ENCODE peak calls at places on chromosomes 6 and 20, in seven cellular contexts. U, P, J, Y, T, M and O are unnamed samples.
A peak's percentile ranks its signal among the peaks of the same experiment; 100 is the strongest.

GRCh38 chr20:32238483-32239425 is 31.1 kb downstream of the POFUT1 start:
- DNase-seq in J (no peak), P (no peak), U (peak; percentile 18), Y (no peak), M (no peak), T (no peak), O (no peak)

GRCh38 chr6:160926281-160927276 is 65.0 kb upstream of the MAP3K4 start:
- DNase-seq in M (peak; percentile 35), U (no peak), J (no peak), Y (no peak), T (no peak), P (no peak), O (no peak)

GRCh38 chr6:31908791-31909190 is 6.9 kb upstream of the ZBTB12 start:
- DNase-seq in Y (no peak), J (peak; percentile 90), P (peak; percentile 76), M (peak; percentile 58), T (no peak), U (no peak), O (no peak)

GRCh38 chr6:81326856-81327561 is 425.5 kb downstream of the TENT5A start:
- DNase-seq in T (no peak), M (no peak), J (peak; percentile 4), P (no peak), Y (no peak), U (no peak), O (no peak)

GRCh38 chr6:1379026-1379809 is 10.2 kb upstream of the FOXF2 start:
- DNase-seq in Y (peak; percentile 35), P (no peak), J (no peak), M (no peak), U (no peak), T (no peak), O (no peak)

GRCh38 chr6:28695671-28696537 is 170.2 kb downstream of the GPX5 start:
- DNase-seq in T (no peak), M (no peak), P (no peak), Y (no peak), U (no peak), J (peak; percentile 41), O (no peak)

GRCh38 chr6:32069460-32069859 is 31.2 kb downstream of the CYP21A2 start:
- DNase-seq in Y (no peak), P (no peak), T (no peak), U (no peak), J (no peak), M (no peak), O (no peak)

GRCh38 chr6:90168693-90169131 is 127.9 kb downstream of the BACH2 start:
- DNase-seq in P (peak; percentile 54), J (peak; percentile 79), M (peak; percentile 59), Y (no peak), U (no peak), T (no peak), O (no peak)

GRCh38 chr6:52925919-52926792 is 16.7 kb upstream of the GSTA3 start:
- DNase-seq in J (no peak), U (no peak), Y (no peak), T (no peak), M (no peak), P (peak; percentile 20), O (no peak)

GRCh38 chr6:52933778-52934177 is 24.3 kb upstream of the GSTA3 start:
- DNase-seq in P (no peak), J (no peak), U (no peak), M (no peak), Y (no peak), T (no peak), O (no peak)

GRCh38 chr6:52931351-52931750 is 21.9 kb upstream of the GSTA3 start:
- DNase-seq in M (peak; percentile 64), T (no peak), P (no peak), Y (no peak), U (no peak), J (no peak), O (no peak)

GRCh38 chr6:52925042-52925441 is 15.5 kb upstream of the GSTA3 start:
- DNase-seq in P (no peak), U (no peak), T (no peak), J (no peak), Y (no peak), M (peak; percentile 28), O (no peak)

DNA sequence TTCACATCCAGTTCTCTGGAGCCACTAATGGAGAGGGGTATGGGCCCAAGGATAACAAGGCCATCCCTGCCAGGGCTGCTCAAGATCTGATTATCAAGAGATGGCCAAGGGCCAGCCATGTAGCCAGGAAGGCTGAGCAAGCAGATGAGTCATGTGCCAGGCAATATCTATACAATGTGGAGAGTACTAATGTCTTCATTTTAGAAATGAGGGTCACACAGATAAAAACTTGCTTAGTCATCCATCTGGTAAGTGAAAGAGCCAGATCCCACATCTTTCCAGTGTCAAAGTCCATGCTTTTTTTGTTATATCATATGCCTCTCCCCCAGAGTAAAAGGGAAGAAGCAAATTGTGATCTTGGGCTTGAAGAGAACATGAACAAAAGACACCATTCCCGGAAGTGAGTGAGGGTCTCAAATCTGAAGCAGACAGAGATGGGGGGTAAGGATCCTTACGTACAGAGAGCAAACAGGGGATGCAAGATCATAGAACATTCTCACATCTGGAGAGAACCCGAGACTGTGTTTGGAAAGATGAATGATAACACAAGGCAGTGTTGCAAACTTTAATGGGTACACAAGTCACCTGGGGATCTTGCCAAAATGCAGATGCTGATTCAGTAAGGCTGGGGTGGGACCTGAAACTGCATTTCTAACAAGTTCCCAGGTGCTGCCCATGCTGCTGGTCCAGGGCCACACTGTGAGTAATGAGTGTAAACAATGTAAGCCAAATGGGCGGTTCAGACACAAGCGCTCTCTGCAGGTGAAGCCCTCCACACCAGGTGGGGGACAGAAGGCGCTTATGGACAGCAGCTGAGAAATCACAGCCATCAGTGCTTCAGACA is 20.0 kb upstream of the GSTA3 start:
- DNase-seq in T (no peak), P (peak; percentile 81), J (peak; percentile 93), M (peak; percentile 73), Y (no peak), U (no peak), O (no peak)
- H3K79me1 ChIP-seq in T (no peaks in the 10 kb centered on the region), P (no peaks in the 10 kb centered on the region), J (no peaks in the 10 kb centered on the region), M (no peaks in the 10 kb centered on the region), Y (no peaks in the 10 kb centered on the region), U (no peaks in the 10 kb centered on the region), O (no peaks in the 10 kb centered on the region)

GRCh38 chr20:49838546-49838945 is 25.9 kb downstream of the SLC9A8 start:
- DNase-seq in Y (no peak), P (no peak), J (no peak), M (peak; percentile 74), U (peak; percentile 77), T (no peak), O (no peak)

GRCh38 chr20:49832632-49833327 is 20.2 kb downstream of the SLC9A8 start:
- DNase-seq in T (no peak), P (peak; percentile 55), U (no peak), M (no peak), J (peak; percentile 39), Y (no peak), O (no peak)

GRCh38 chr20:49833483-49833882 is 20.9 kb downstream of the SLC9A8 start:
- DNase-seq in M (no peak), J (no peak), P (no peak), U (no peak), Y (peak; percentile 80), T (no peak), O (no peak)

GRCh38 chr20:49831770-49832631 is 19.4 kb downstream of the SLC9A8 start:
- DNase-seq in P (no peak), Y (no peak), T (no peak), U (no peak), J (no peak), M (no peak), O (no peak)

DNA sequence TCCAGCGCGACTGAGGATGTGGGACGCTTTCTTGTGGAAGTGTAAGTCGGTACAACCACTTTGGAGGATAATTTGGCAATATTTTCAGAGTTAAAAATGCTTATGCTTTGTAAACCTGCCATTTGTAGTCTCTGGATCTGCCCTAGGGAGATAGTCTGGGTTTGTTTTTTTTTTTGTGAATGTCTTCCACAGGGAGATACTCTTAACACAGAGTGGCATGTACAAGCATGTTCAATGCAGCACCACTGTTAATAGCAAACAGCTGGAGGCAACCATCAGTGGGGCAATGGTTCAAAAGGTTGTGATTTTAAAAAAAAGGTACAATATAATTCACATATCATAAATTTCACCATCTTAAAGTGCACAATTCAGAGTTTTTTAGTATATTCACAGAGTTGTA is 22.4 kb downstream of the SLC9A8 start:
- DNase-seq in P (no peak), T (no peak), U (no peak), J (no peak), M (no peak), Y (no peak), O (no peak)
- H3K79me1 ChIP-seq in P (peaks cover 9% of the 10 kb centered on the region), T (no peaks in the 10 kb centered on the region), U (no peaks in the 10 kb centered on the region), J (peaks cover 6% of the 10 kb centered on the region), M (no peaks in the 10 kb centered on the region), Y (peaks cover 2% of the 10 kb centered on the region), O (no peaks in the 10 kb centered on the region)

DNA sequence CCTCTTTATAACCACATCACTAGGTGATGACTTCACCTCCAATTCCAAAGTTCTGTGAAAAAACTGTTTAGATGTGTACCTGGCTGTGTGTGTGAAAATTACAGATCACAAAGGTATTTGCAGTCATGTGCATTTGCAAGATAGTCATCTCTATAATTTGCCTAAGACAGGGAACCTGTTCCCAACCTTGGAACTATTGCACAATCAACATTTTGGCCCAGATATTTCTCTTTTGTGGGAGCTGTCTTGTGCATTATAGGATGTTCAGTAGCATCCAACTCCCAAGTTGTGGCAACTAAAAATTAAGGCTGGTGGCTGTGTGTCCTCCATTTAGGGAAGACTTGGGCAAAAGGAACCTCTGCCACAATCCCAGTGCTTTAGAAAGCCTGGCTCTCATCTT is 34.0 kb upstream of the FAM210B start:
- DNase-seq in U (no peak), P (no peak), T (no peak), Y (no peak), J (no peak), M (peak; percentile 22), O (no peak)
- H3K79me1 ChIP-seq in U (no peaks in the 10 kb centered on the region), P (no peaks in the 10 kb centered on the region), T (no peaks in the 10 kb centered on the region), Y (no peaks in the 10 kb centered on the region), J (no peaks in the 10 kb centered on the region), M (no peaks in the 10 kb centered on the region), O (no peaks in the 10 kb centered on the region)

GRCh38 chr6:43867246-43867645 is 97.2 kb downstream of the VEGFA start:
- DNase-seq in P (no peak), Y (no peak), M (peak; percentile 87), U (no peak), T (no peak), J (no peak), O (no peak)

GRCh38 chr6:43870660-43871061 is 100.7 kb downstream of the VEGFA start:
- DNase-seq in Y (no peak), U (no peak), J (peak; percentile 49), T (no peak), M (no peak), P (no peak), O (no peak)

GRCh38 chr6:43868467-43868866 is 98.5 kb downstream of the VEGFA start:
- DNase-seq in M (no peak), Y (no peak), U (no peak), P (no peak), T (no peak), J (no peak), O (no peak)

GRCh38 chr6:43869792-43870659 is 100.0 kb downstream of the VEGFA start:
- DNase-seq in Y (no peak), T (no peak), M (no peak), U (no peak), J (no peak), P (no peak), O (no peak)

DNA sequence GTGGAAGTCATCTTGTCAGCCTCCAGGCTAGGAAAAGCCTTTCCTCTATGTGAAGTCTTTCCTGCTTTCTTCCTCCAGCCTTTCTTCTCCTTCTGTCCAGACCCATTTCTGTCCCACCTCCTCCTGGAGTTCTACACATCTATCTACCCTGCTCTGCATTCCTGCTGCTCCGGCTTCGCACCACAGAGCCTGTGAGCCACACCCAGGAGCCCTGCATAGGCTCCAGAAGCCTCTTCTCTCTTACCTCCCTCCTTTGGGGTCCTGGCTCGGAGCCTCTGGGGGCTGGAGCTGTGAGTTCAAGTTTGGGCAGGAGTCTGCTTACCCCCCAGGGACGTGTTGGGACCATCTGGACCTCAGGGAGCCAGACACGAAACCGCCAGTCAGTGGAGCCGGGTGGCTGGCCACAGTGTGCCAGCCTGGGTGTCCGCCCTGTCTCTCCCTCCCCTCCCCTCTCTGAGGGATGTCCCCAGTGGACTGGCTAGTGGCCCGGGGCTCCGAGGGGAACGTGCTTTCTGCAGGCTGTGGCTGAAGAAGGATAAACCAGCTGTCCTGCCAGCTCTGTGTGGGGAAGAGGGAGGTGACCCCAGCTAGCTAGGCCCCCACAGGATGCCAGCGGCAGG is 99.2 kb downstream of the VEGFA start:
- DNase-seq in P (no peak), M (no peak), Y (no peak), J (no peak), T (no peak), U (no peak), O (no peak)
- H3K79me1 ChIP-seq in P (no peaks in the 10 kb centered on the region), M (no peaks in the 10 kb centered on the region), Y (no peaks in the 10 kb centered on the region), J (no peaks in the 10 kb centered on the region), T (no peaks in the 10 kb centered on the region), U (no peaks in the 10 kb centered on the region), O (no peaks in the 10 kb centered on the region)